ENCODE peak calls at places on chromosome 16, in seven cellular contexts. N, O, U, G, T, M and Q are unnamed samples.
A peak's percentile ranks its signal among the peaks of the same experiment; 100 is the strongest.

GRCh38 chr16:4461250-4462085 is 13.0 kb downstream of the NMRAL1 start:
- DNase-seq in N (no peak), O (no peak), U (no peak), G (no peak), T (no peak), M (no peak), Q (no peak)

GRCh38 chr16:1610071-1610840 is 1.6 kb downstream of the IFT140 start:
- DNase-seq in T (peak; percentile 94), M (peak; percentile 94), O (peak; percentile 88), N (peak; percentile 72), U (peak; percentile 98), G (peak; percentile 87), Q (peak; percentile 39)

GRCh38 chr16:9092963-9093477 is 1.6 kb downstream of the HAPSTR1 start:
- DNase-seq in U (peak; percentile 55), T (peak; percentile 42), O (peak; percentile 38), M (peak; percentile 37), N (no peak), G (peak; percentile 58), Q (no peak)

GRCh38 chr16:79042886-79043285 is 557.7 kb downstream of the MAF start:
- DNase-seq in G (no peak), N (no peak), M (no peak), O (no peak), T (no peak), U (no peak), Q (no peak)

GRCh38 chr16:48611329-48612137 is 1.6 kb upstream of the N4BP1 start:
- DNase-seq in M (peak; percentile 83), O (peak; percentile 70), U (peak; percentile 96), G (peak; percentile 70), N (no peak), T (peak; percentile 67), Q (no peak)

GRCh38 chr16:8541868-8542267 is 48.4 kb downstream of the TMEM114 start:
- DNase-seq in M (no peak), N (no peak), O (no peak), T (no peak), G (no peak), U (no peak), Q (no peak)

GRCh38 chr16:55239723-55240122 is 84.3 kb upstream of the IRX6 start:
- DNase-seq in M (no peak), G (no peak), T (no peak), U (no peak), O (no peak), N (no peak), Q (no peak)

GRCh38 chr16:81711609-81712329 is 67.3 kb upstream of the PLCG2 start:
- DNase-seq in O (no peak), M (no peak), T (peak; percentile 41), U (peak; percentile 97), G (no peak), N (peak; percentile 96), Q (peak; percentile 66)

GRCh38 chr16:56137269-56137668 is 54.0 kb upstream of the GNAO1 start:
- DNase-seq in T (no peak), O (no peak), U (peak; percentile 7), N (no peak), G (no peak), M (no peak), Q (no peak)

GRCh38 chr16:30533146-30533522 is 1.5 kb downstream of the ZNF747 start:
- DNase-seq in N (no peak), M (no peak), O (no peak), U (peak; percentile 66), T (no peak), G (peak; percentile 61), Q (no peak)
- H3K4me3 ChIP-seq in N (no peak overlapping the region), M (no peak overlapping the region), O (peak overlapping the region; percentile 61), U (no peak overlapping the region), T (no peak overlapping the region), G (peak overlapping the region; percentile 86), Q (no peak overlapping the region)

DNA sequence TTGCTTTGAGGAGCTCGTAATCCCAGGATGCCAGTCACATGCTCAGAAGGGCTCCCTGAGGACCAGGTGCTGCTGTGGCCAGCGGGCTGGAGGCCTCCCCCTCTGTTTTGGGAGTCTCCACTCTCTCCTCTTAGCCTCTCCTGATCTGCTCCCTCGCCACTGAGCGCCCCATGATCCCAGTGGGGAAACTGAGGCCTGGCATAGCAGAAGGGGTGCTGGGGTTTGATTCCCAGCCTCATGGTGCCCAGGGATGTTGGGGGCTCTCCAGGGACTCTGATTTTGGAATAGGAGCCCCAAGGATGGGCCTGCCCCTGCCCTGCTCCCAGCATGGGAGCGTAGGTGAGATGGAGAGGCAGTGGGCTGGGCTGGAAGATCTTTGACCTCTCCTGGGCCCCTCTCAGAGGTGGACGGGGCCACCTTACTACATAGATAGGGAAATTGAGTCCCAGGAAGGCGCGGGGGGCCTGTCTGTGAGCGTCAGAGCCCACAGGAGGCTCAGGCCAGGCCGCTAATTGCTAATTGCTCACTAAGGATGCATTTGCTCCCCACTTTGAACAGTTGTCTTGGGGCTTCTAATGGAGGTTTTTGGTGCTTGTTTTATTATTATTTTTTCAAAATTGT is 525 bp upstream of the ADCY7 start:
- DNase-seq in U (no peak), T (no peak), N (no peak), M (no peak), O (peak; percentile 30), G (peak; percentile 46), Q (no peak)
- H3K4me3 ChIP-seq in U (no peak overlapping the region), T (peak overlapping the region; percentile 28), N (no peak overlapping the region), M (peak overlapping the region; percentile 83), O (peak overlapping the region; percentile 31), G (no peak overlapping the region), Q (peak overlapping the region; percentile 62)

GRCh38 chr16:16022683-16023064 is 73.3 kb downstream of the ABCC1 start:
- DNase-seq in U (peak; percentile 81), M (no peak), T (no peak), N (no peak), G (no peak), O (no peak), Q (no peak)

GRCh38 chr16:16021020-16021419 is 71.6 kb downstream of the ABCC1 start:
- DNase-seq in G (no peak), U (no peak), O (no peak), T (no peak), N (no peak), M (no peak), Q (no peak)

GRCh38 chr16:16020291-16020690 is 70.9 kb downstream of the ABCC1 start:
- DNase-seq in U (no peak), G (no peak), N (no peak), M (no peak), O (no peak), T (no peak), Q (no peak)

GRCh38 chr16:16021988-16022682 is 72.7 kb downstream of the ABCC1 start:
- DNase-seq in U (peak; percentile 93), N (peak; percentile 96), T (peak; percentile 93), G (peak; percentile 78), M (no peak), O (peak; percentile 91), Q (peak; percentile 86)

GRCh38 chr16:16021646-16021987 is 72.2 kb downstream of the ABCC1 start:
- DNase-seq in N (no peak), U (no peak), O (no peak), M (no peak), T (no peak), G (no peak), Q (no peak)
- H3K4me3 ChIP-seq in N (no peak overlapping the region), U (no peak overlapping the region), O (no peak overlapping the region), M (no peak overlapping the region), T (no peak overlapping the region), G (no peak overlapping the region), Q (no peak overlapping the region)

GRCh38 chr16:27427538-27427937 is 25.6 kb downstream of the IL21R start:
- DNase-seq in T (no peak), M (peak; percentile 37), G (no peak), U (no peak), O (peak; percentile 7), N (no peak), Q (no peak)
- H3K4me3 ChIP-seq in T (no peak overlapping the region), M (peak overlapping the region; percentile 88), G (no peak overlapping the region), U (no peak overlapping the region), O (no peak overlapping the region), N (no peak overlapping the region), Q (no peak overlapping the region)

GRCh38 chr16:24737391-24737871 is 8.0 kb downstream of the TNRC6A start:
- DNase-seq in G (no peak), M (no peak), O (no peak), N (peak; percentile 70), U (peak; percentile 26), T (no peak), Q (no peak)
- H3K4me3 ChIP-seq in G (no peak overlapping the region), M (no peak overlapping the region), O (no peak overlapping the region), N (no peak overlapping the region), U (no peak overlapping the region), T (no peak overlapping the region), Q (peak overlapping the region; percentile 11)